ENCODE peak calls at places on chromosomes 5 and 9, in five cellular contexts. G is foreskin fibroblast; O is glomerular endothelial cell; U is stimulated activated CD8-positive, alpha-beta memory T cell treated with anti-CD3 and anti-CD28 coated beads, Interleukin-15, amount 100 ng/mL, for 4 hours; K is pancreas. D is an unnamed sample.

GRCh38 chr9:1262367-1262766 is 212.2 kb downstream of the DMRT2 start:
- DNase-seq in G (no peak), O (no peak), U (no peak), K (no peak), D (no peak)

GRCh38 chr5:28632607-28633006 is 1594.2 kb upstream of the CDH9 start:
- DNase-seq in G (no peak), O (no peak), U (no peak), K (no peak), D (no peak)

GRCh38 chr9:21516796-21517195 is 34.7 kb upstream of the IFNE start:
- DNase-seq in G (peak; percentile 34), O (no peak), U (no peak), K (no peak), D (no peak)

GRCh38 chr9:130267930-130268329 is 2.4 kb downstream of the HMCN2 start:
- DNase-seq in G (no peak), O (no peak), U (no peak), K (no peak), D (no peak)

GRCh38 chr5:156414381-156414780 is 87.4 kb downstream of the SGCD start:
- DNase-seq in G (peak; percentile 46), O (no peak), U (no peak), K (no peak), D (no peak)

GRCh38 chr5:33272288-33272687 is 168.5 kb upstream of the TARS1 start:
- DNase-seq in G (peak; percentile 90), O (peak; percentile 90), U (no peak), K (no peak), D (no peak)

GRCh38 chr9:99040911-99041582 is 63.9 kb upstream of the TGFBR1 start:
- DNase-seq in G (peak; percentile 78), O (no peak), U (no peak), K (no peak), D (no peak)

GRCh38 chr5:35063386-35063785 is 15.6 kb upstream of the AGXT2 start:
- DNase-seq in G (no peak), O (no peak), U (no peak), K (no peak), D (no peak)

GRCh38 chr5:36606437-36607113 is at the start of gene SLC1A3:
- DNase-seq in G (peak; percentile 84), O (peak; percentile 39), U (no peak), K (peak; percentile 44), D (peak; percentile 89)

GRCh38 chr5:174371600-174372094 is 326.1 kb downstream of the NSG2 start:
- DNase-seq in G (no peak), O (no peak), U (no peak), K (no peak), D (no peak)

GRCh38 chr5:911601-912000 is 18.9 kb downstream of the TRIP13 start:
- DNase-seq in G (no peak), O (peak; percentile 55), U (no peak), K (no peak), D (no peak)

GRCh38 chr9:84711936-84712335 is 42.4 kb downstream of the NTRK2 start:
- DNase-seq in G (peak; percentile 53), O (no peak), U (no peak), K (peak; percentile 46), D (no peak)

GRCh38 chr5:143514915-143515314 is 111.4 kb upstream of the NR3C1 start:
- DNase-seq in G (peak; percentile 75), O (no peak), U (no peak), K (no peak), D (no peak)

GRCh38 chr9:99073985-99074901 is 30.7 kb upstream of the TGFBR1 start:
- DNase-seq in G (no peak), O (no peak), U (no peak), K (no peak), D (no peak)

GRCh38 chr9:5389109-5389732 is 48.5 kb downstream of the PLGRKT start:
- DNase-seq in G (peak; percentile 90), O (no peak), U (no peak), K (no peak), D (no peak)

GRCh38 chr5:31702709-31703108 is 63.8 kb downstream of the PDZD2 start:
- DNase-seq in G (no peak), O (no peak), U (no peak), K (no peak), D (no peak)

GRCh38 chr5:168712280-168712924 is 133.2 kb upstream of the PANK3 start:
- DNase-seq in G (peak; percentile 91), O (peak; percentile 69), U (no peak), K (no peak), D (no peak)

GRCh38 chr5:64794053-64794770 is 25.5 kb downstream of the CWC27 start:
- DNase-seq in G (no peak), O (no peak), U (no peak), K (no peak), D (no peak)

GRCh38 chr9:135479469-135480052 is at the start of gene PPP1R26:
- DNase-seq in G (peak; percentile 42), O (no peak), U (no peak), K (peak; percentile 54), D (no peak)

GRCh38 chr9:19967567-19968459 is 179.0 kb upstream of the SLC24A2 start:
- DNase-seq in G (no peak), O (no peak), U (no peak), K (no peak), D (peak; percentile 94)

GRCh38 chr5:88058625-88059024 is 210.0 kb downstream of the TMEM161B start:
- DNase-seq in G (no peak), O (no peak), U (no peak), K (no peak), D (no peak)

GRCh38 chr5:82364497-82364896 is 86.3 kb upstream of the RPS23 start:
- DNase-seq in G (peak; percentile 81), O (no peak), U (no peak), K (no peak), D (no peak)

GRCh38 chr9:101438523-101438922 is 2.9 kb upstream of the ALDOB start:
- DNase-seq in G (no peak), O (no peak), U (no peak), K (no peak), D (no peak)

GRCh38 chr5:149618581-149619248 is 37.4 kb downstream of the ARHGEF37 start:
- DNase-seq in G (peak; percentile 81), O (peak; percentile 51), U (no peak), K (peak; percentile 29), D (peak; percentile 71)

GRCh38 chr9:35732185-35733108 is at the start of the genes CREB3 and TLN1:
- DNase-seq in G (peak; percentile 100), O (peak; percentile 87), U (peak; percentile 93), K (peak; percentile 98), D (peak; percentile 97)

GRCh38 chr5:90547072-90547536 is 11.5 kb upstream of the ADGRV1 start:
- DNase-seq in G (no peak), O (no peak), U (no peak), K (no peak), D (peak; percentile 63)

GRCh38 chr9:110125763-110126351 is 82.1 kb downstream of the C9orf152 start:
- DNase-seq in G (no peak), O (no peak), U (no peak), K (no peak), D (no peak)

GRCh38 chr5:98468188-98468869 is 305.1 kb upstream of the RGMB start:
- DNase-seq in G (peak; percentile 91), O (no peak), U (no peak), K (no peak), D (no peak)

GRCh38 chr5:79069488-79070001 is at the start of the genes BHMT2 and DMGDH:
- DNase-seq in G (peak; percentile 73), O (no peak), U (no peak), K (peak; percentile 15), D (no peak)

GRCh38 chr5:65815156-65815555 is 93.2 kb downstream of the NLN start:
- DNase-seq in G (no peak), O (no peak), U (no peak), K (no peak), D (no peak)

D was measured in NCI-H82.